ENCODE peak calls at places on chromosomes 1 and 21, in eight cellular contexts. Q is naive thymus-derived CD8-positive, alpha-beta T cell; A is GM12865; K is NCI-H146; Y is heart left ventricle; U is astrocyte of the hippocampus; B is pancreas; T is stimulated activated CD4-positive, alpha-beta T cell treated with anti-CD3 and anti-CD28 coated beads, Interleukin-4, amount 100 ng/mL, for 24 hours. V is an unnamed sample.

GRCh38 chr21:31498985-31499384 is 154.9 kb upstream of the TIAM1 start:
- DNase-seq in B (no peak), U (no peak), K (no peak), T (no peak), Y (no peak), Q (no peak), A (no peak), V (no peak)

GRCh38 chr1:189513091-189513490 is 964.6 kb downstream of the BRINP3 start:
- DNase-seq in Q (no peak), Y (no peak), K (no peak), U (no peak), T (no peak), B (no peak), A (no peak), V (no peak)

GRCh38 chr1:33050221-33051076 is 13.8 kb upstream of the AK2 start:
- DNase-seq in Q (no peak), K (no peak), A (no peak), U (no peak), B (no peak), T (no peak), Y (no peak), V (no peak)

GRCh38 chr1:19682257-19682656 is 17.6 kb downstream of the HTR6 start:
- DNase-seq in A (no peak), K (no peak), T (no peak), B (no peak), Y (no peak), U (peak), Q (no peak), V (peak)

GRCh38 chr1:41277371-41277994 is 35.4 kb upstream of the SCMH1 start:
- DNase-seq in T (no peak), A (no peak), B (peak), K (no peak), U (no peak), Q (no peak), Y (no peak), V (peak)

GRCh38 chr1:1761504-1762376 is 16.5 kb downstream of the NADK start:
- DNase-seq in Q (no peak), Y (no peak), B (no peak), A (no peak), K (no peak), U (no peak), T (no peak), V (no peak)

GRCh38 chr1:179709841-179710329 is 33.2 kb upstream of the FAM163A start:
- DNase-seq in Q (peak), K (no peak), Y (peak), T (peak), B (no peak), U (no peak), A (peak), V (peak)

GRCh38 chr1:234136073-234136472 is 231.6 kb downstream of the SLC35F3 start:
- DNase-seq in Q (no peak), K (no peak), Y (no peak), U (no peak), B (no peak), A (no peak), T (no peak), V (no peak)

GRCh38 chr1:12031039-12031980 is 12.0 kb downstream of the MIIP start:
- DNase-seq in Q (no peak), K (no peak), U (peak), T (peak), Y (no peak), A (peak), B (peak), V (no peak)

GRCh38 chr1:30845891-30846290 is 62.7 kb downstream of the SDC3 start:
- DNase-seq in Y (no peak), Q (no peak), U (no peak), A (no peak), T (no peak), B (no peak), K (peak), V (no peak)